ENCODE peak calls at places on chromosomes 16 and 17, in eight cellular contexts. K, V, E, F, D, P, Z and I are unnamed samples.

GRCh38 chr17:10799407-10799806 is 4.5 kb downstream of the TMEM238L start:
- DNase-seq in K (no peak), E (no peak), D (no peak), V (no peak), F (no peak), Z (no peak), P (no peak), I (no peak)

GRCh38 chr17:53490447-53490968 is 332.2 kb upstream of the KIF2B start:
- DNase-seq in Z (no peak), F (no peak), K (no peak), V (no peak), P (no peak), D (no peak), E (no peak), I (no peak)

GRCh38 chr17:76866203-76866602 is 2.0 kb upstream of the MGAT5B start:
- DNase-seq in V (no peak), E (no peak), P (no peak), Z (no peak), K (no peak), F (no peak), D (no peak), I (no peak)

GRCh38 chr17:81287155-81287554 is 8.0 kb downstream of the SLC38A10 start:
- DNase-seq in V (no peak), F (no peak), Z (no peak), D (no peak), P (no peak), E (no peak), K (no peak), I (no peak)

GRCh38 chr17:74605361-74605760 is 13.3 kb upstream of the CD300LD start:
- DNase-seq in K (no peak), F (no peak), Z (no peak), V (no peak), E (peak), P (no peak), D (no peak), I (no peak)

GRCh38 chr16:88331989-88332920 is 50.5 kb upstream of the ZNF469 start:
- DNase-seq in D (no peak), V (no peak), F (no peak), P (no peak), K (no peak), Z (no peak), E (peak), I (no peak)

GRCh38 chr16:84153660-84154214 is 8.6 kb downstream of the DNAAF1 start:
- DNase-seq in E (no peak), Z (no peak), F (no peak), K (no peak), V (no peak), D (no peak), P (peak), I (no peak)

GRCh38 chr17:74859439-74860228 is at the start of gene GRIN2C:
- DNase-seq in E (no peak), V (no peak), K (no peak), F (no peak), Z (no peak), D (peak), P (no peak), I (no peak)

GRCh38 chr16:49586466-49586865 is 212.9 kb downstream of the C16orf78 start:
- DNase-seq in V (no peak), E (no peak), Z (no peak), D (no peak), P (no peak), K (no peak), F (no peak), I (peak)

GRCh38 chr17:71921726-71922320 is 199.0 kb upstream of the SOX9 start:
- DNase-seq in D (no peak), K (no peak), V (no peak), P (no peak), F (no peak), E (no peak), Z (no peak), I (no peak)

GRCh38 chr16:22183901-22184614 is 21.8 kb downstream of the SDR42E2 start:
- DNase-seq in E (no peak), P (no peak), D (no peak), K (no peak), Z (no peak), V (no peak), F (no peak), I (peak)

GRCh38 chr16:11833951-11834695 is 17.2 kb downstream of the RSL1D1 start:
- DNase-seq in V (no peak), F (no peak), P (no peak), D (no peak), K (no peak), E (peak), Z (no peak), I (no peak)

GRCh38 chr17:60525624-60526514 is at the start of gene APPBP2:
- DNase-seq in E (peak), F (peak), K (peak), Z (peak), D (peak), V (peak), P (peak), I (peak)

GRCh38 chr17:73300392-73300791 is 11.4 kb downstream of the CDC42EP4 start:
- DNase-seq in F (no peak), P (no peak), D (no peak), Z (no peak), V (no peak), E (no peak), K (no peak), I (no peak)

GRCh38 chr16:3554351-3554928 is 22.8 kb downstream of the NLRC3 start:
- DNase-seq in E (no peak), F (no peak), P (no peak), V (no peak), D (no peak), Z (no peak), K (no peak), I (no peak)

GRCh38 chr17:63041251-63041650 is 75.2 kb downstream of the TANC2 start:
- DNase-seq in E (peak), K (no peak), Z (no peak), D (no peak), V (no peak), P (no peak), F (no peak), I (no peak)

GRCh38 chr17:61411114-61411943 is 11.7 kb downstream of the TBX2 start:
- DNase-seq in Z (peak), D (peak), P (peak), E (no peak), F (peak), K (no peak), V (no peak), I (peak)

GRCh38 chr16:54722210-54722676 is 208.4 kb upstream of the IRX5 start:
- DNase-seq in P (no peak), D (no peak), F (no peak), E (no peak), V (no peak), K (no peak), Z (no peak), I (no peak)

GRCh38 chr17:60769327-60769726 is 91.7 kb downstream of the BCAS3 start:
- DNase-seq in F (no peak), V (no peak), D (no peak), P (no peak), E (no peak), Z (no peak), K (no peak), I (no peak)

GRCh38 chr16:8892101-8892575 is 10.0 kb downstream of the LITAFD start:
- DNase-seq in P (peak), K (no peak), Z (no peak), V (no peak), E (no peak), D (no peak), F (no peak), I (no peak)

GRCh38 chr17:59565959-59566324 is 532 bp downstream of the DHX40 start:
- DNase-seq in Z (peak), F (peak), P (peak), K (no peak), D (peak), E (peak), V (peak), I (peak)

GRCh38 chr17:49546546-49547535 is 28.8 kb upstream of the NXPH3 start:
- DNase-seq in E (no peak), Z (no peak), D (no peak), F (no peak), K (no peak), V (no peak), P (no peak), I (no peak)

GRCh38 chr16:28040039-28040438 is 23.5 kb downstream of the GSG1L start:
- DNase-seq in K (no peak), D (no peak), F (no peak), V (no peak), Z (no peak), E (no peak), P (no peak), I (no peak)

GRCh38 chr17:73589096-73589980 is 54.9 kb downstream of the SDK2 start:
- DNase-seq in P (no peak), Z (peak), F (no peak), K (no peak), E (no peak), D (no peak), V (peak), I (no peak)

GRCh38 chr17:56173958-56174357 is 20.7 kb downstream of the ANKFN1 start:
- DNase-seq in Z (no peak), V (no peak), P (no peak), E (no peak), D (no peak), F (no peak), K (no peak), I (no peak)

GRCh38 chr16:67298277-67298676 is 18.9 kb downstream of the PLEKHG4 start:
- DNase-seq in D (no peak), P (no peak), K (no peak), V (no peak), E (no peak), F (no peak), Z (no peak), I (no peak)

GRCh38 chr17:81094744-81095607 is 60.0 kb downstream of the BAIAP2 start:
- DNase-seq in P (peak), E (peak), D (peak), F (peak), K (peak), Z (peak), V (peak), I (peak)